ENCODE peak calls at places on chromosomes 6 and 20, in seven cellular contexts. One of them, this sample, is unnamed.
A peak's percentile ranks its signal among the peaks of the same experiment; 100 is the strongest.

GRCh38 chr6:64186562-64186961 is 551.0 kb downstream of the PHF3 start:
- DNase-seq in heart left ventricle: no peak
- DNase-seq in GM06990: no peak
- DNase-seq in OCI-LY7: no peak
- DNase-seq in heart right ventricle: no peak
- DNase-seq in hepatocyte: no peak
- DNase-seq in right lobe of liver: no peak
- DNase-seq in this sample: no peak

GRCh38 chr20:25867776-25868649 is 171.4 kb upstream of the ZNF337 start:
- DNase-seq in heart left ventricle: peak; percentile 88
- DNase-seq in GM06990: peak; percentile 46
- DNase-seq in OCI-LY7: no peak
- DNase-seq in heart right ventricle: peak; percentile 86
- DNase-seq in hepatocyte: peak; percentile 64
- DNase-seq in right lobe of liver: peak; percentile 68
- DNase-seq in this sample: peak; percentile 65

GRCh38 chr6:106192824-106193223 is 106.7 kb downstream of the PRDM1 start:
- DNase-seq in heart left ventricle: no peak
- DNase-seq in GM06990: no peak
- DNase-seq in OCI-LY7: no peak
- DNase-seq in heart right ventricle: no peak
- DNase-seq in hepatocyte: no peak
- DNase-seq in right lobe of liver: no peak
- DNase-seq in this sample: no peak

GRCh38 chr6:112214749-112215269 is 39.6 kb downstream of the LAMA4 start:
- DNase-seq in heart left ventricle: no peak
- DNase-seq in GM06990: no peak
- DNase-seq in OCI-LY7: no peak
- DNase-seq in heart right ventricle: no peak
- DNase-seq in hepatocyte: peak; percentile 72
- DNase-seq in right lobe of liver: no peak
- DNase-seq in this sample: no peak

GRCh38 chr6:90068264-90068663 is 174.0 kb downstream of the GJA10 start:
- DNase-seq in heart left ventricle: peak; percentile 26
- DNase-seq in GM06990: no peak
- DNase-seq in OCI-LY7: no peak
- DNase-seq in heart right ventricle: no peak
- DNase-seq in hepatocyte: peak; percentile 53
- DNase-seq in right lobe of liver: no peak
- DNase-seq in this sample: no peak

GRCh38 chr20:50009521-50010454 is 27.0 kb downstream of the SNAI1 start:
- DNase-seq in heart left ventricle: no peak
- DNase-seq in GM06990: no peak
- DNase-seq in OCI-LY7: no peak
- DNase-seq in heart right ventricle: no peak
- DNase-seq in hepatocyte: no peak
- DNase-seq in right lobe of liver: no peak
- DNase-seq in this sample: no peak

GRCh38 chr6:95248501-95248900 is 328.8 kb upstream of the MANEA start:
- DNase-seq in heart left ventricle: no peak
- DNase-seq in GM06990: no peak
- DNase-seq in OCI-LY7: no peak
- DNase-seq in heart right ventricle: no peak
- DNase-seq in hepatocyte: no peak
- DNase-seq in right lobe of liver: no peak
- DNase-seq in this sample: no peak

GRCh38 chr20:41174373-41174772 is 37.0 kb downstream of the PLCG1 start:
- DNase-seq in heart left ventricle: no peak
- DNase-seq in GM06990: no peak
- DNase-seq in OCI-LY7: no peak
- DNase-seq in heart right ventricle: no peak
- DNase-seq in hepatocyte: no peak
- DNase-seq in right lobe of liver: no peak
- DNase-seq in this sample: peak; percentile 26

GRCh38 chr6:11632795-11633511 is 95.4 kb downstream of the TMEM170B start:
- DNase-seq in heart left ventricle: peak; percentile 47
- DNase-seq in GM06990: no peak
- DNase-seq in OCI-LY7: no peak
- DNase-seq in heart right ventricle: no peak
- DNase-seq in hepatocyte: peak; percentile 16
- DNase-seq in right lobe of liver: no peak
- DNase-seq in this sample: no peak

GRCh38 chr6:27866370-27867050 is 45.7 kb downstream of the OR2B2 start:
- DNase-seq in heart left ventricle: no peak
- DNase-seq in GM06990: no peak
- DNase-seq in OCI-LY7: peak; percentile 93
- DNase-seq in heart right ventricle: no peak
- DNase-seq in hepatocyte: peak; percentile 56
- DNase-seq in right lobe of liver: no peak
- DNase-seq in this sample: no peak

GRCh38 chr6:28553986-28554881 is 28.6 kb downstream of the GPX5 start:
- DNase-seq in heart left ventricle: no peak
- DNase-seq in GM06990: no peak
- DNase-seq in OCI-LY7: no peak
- DNase-seq in heart right ventricle: no peak
- DNase-seq in hepatocyte: peak; percentile 57
- DNase-seq in right lobe of liver: peak; percentile 70
- DNase-seq in this sample: no peak

GRCh38 chr6:128363424-128363823 is 157.0 kb downstream of the PTPRK start:
- DNase-seq in heart left ventricle: no peak
- DNase-seq in GM06990: no peak
- DNase-seq in OCI-LY7: no peak
- DNase-seq in heart right ventricle: no peak
- DNase-seq in hepatocyte: no peak
- DNase-seq in right lobe of liver: no peak
- DNase-seq in this sample: no peak

GRCh38 chr6:14118091-14118439 is 493 bp downstream of the CD83 start:
- DNase-seq in heart left ventricle: no peak
- DNase-seq in GM06990: no peak
- DNase-seq in OCI-LY7: no peak
- DNase-seq in heart right ventricle: no peak
- DNase-seq in hepatocyte: no peak
- DNase-seq in right lobe of liver: no peak
- DNase-seq in this sample: no peak

DNA sequence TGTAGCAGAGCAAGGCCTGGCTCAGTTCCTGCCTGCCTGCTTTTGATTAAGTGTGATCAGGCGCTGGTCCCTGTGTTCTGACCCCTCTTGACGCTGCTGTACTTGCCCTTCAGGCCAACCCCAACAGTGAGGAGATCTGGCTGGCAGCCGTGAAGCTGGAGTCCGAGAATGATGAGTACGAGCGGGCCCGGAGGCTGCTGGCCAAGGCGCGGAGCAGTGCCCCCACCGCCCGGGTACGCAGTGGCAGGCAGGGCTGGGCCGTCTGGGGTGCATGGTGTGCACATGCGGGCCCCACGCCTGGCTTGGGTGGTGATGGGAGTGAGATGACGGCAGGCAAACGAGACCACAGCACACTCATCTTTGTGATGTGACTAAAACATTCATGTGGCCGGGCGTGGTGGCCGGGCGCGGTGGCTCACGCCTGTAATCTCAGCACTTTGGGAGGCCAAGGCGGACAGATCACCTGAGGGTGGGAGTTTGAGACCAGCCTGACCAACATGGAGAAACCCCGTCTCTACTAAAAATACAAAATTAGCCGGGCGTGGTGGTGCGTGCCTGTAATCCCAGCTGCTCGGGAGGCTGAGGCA is 10.1 kb upstream of the C20orf204 start:
- DNase-seq in heart left ventricle: no peak
- DNase-seq in GM06990: no peak
- DNase-seq in OCI-LY7: no peak
- DNase-seq in heart right ventricle: no peak
- DNase-seq in hepatocyte: peak; percentile 5
- DNase-seq in right lobe of liver: no peak
- DNase-seq in this sample: no peak
- H3K36me3 ChIP-seq in heart left ventricle: peaks cover 93% of the 10 kb centered on the region
- H3K36me3 ChIP-seq in GM06990: peaks cover 72% of the 10 kb centered on the region
- H3K36me3 ChIP-seq in OCI-LY7: peaks cover 98% of the 10 kb centered on the region
- H3K36me3 ChIP-seq in heart right ventricle: peaks cover 80% of the 10 kb centered on the region
- H3K36me3 ChIP-seq in hepatocyte: no peaks in the 10 kb centered on the region
- H3K36me3 ChIP-seq in right lobe of liver: peaks cover 61% of the 10 kb centered on the region
- H3K36me3 ChIP-seq in this sample: peaks cover 80% of the 10 kb centered on the region

DNA sequence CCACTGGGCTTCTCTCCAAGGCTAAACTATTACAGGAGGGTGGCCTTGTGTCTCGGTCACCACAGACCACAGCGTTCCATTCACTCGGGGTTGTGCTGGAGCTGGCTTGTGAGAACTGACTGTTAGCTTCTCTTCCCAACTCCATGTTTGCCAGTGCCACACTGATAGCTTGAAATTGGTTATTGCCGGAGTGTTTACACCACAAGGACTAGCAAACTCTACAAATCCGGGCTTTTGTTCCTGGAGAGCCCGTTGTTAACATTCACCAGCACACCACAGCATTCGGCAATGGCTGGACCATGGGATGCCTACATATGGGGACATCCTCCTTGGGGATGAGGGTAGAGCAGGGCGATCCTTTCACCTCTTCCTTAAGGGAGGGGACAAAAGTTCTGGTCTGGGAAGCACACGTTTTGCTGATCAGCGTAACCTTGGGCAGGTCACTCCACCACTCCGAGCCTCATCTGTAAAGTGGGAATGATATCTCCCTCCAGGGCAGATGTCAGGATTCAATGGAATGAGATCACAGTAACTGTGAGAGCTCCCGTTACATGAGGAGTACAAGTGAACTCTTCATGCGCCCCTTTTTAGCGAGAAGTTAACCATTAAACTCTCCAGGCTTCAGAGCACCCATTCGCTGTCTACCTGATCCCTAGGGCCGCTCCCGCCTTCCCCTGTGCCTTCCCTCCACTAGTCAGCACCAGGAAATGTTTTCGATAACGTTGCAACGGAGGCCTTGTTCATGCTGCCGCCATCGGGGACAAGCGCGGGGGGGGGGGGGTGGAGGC is 41.7 kb upstream of the TTPAL start:
- DNase-seq in heart left ventricle: no peak
- DNase-seq in GM06990: no peak
- DNase-seq in OCI-LY7: no peak
- DNase-seq in heart right ventricle: no peak
- DNase-seq in hepatocyte: peak; percentile 69
- DNase-seq in right lobe of liver: peak; percentile 78
- DNase-seq in this sample: no peak
- TF ChIP-seq CTCF in heart left ventricle: no peak
- TF ChIP-seq CTCF in GM06990: no peak
- TF ChIP-seq CTCF in OCI-LY7: no peak
- TF ChIP-seq CTCF in heart right ventricle: no peak
- TF ChIP-seq CTCF in hepatocyte: no peak
- TF ChIP-seq CTCF in right lobe of liver: no peak
- TF ChIP-seq CTCF in this sample: no peak

DNA sequence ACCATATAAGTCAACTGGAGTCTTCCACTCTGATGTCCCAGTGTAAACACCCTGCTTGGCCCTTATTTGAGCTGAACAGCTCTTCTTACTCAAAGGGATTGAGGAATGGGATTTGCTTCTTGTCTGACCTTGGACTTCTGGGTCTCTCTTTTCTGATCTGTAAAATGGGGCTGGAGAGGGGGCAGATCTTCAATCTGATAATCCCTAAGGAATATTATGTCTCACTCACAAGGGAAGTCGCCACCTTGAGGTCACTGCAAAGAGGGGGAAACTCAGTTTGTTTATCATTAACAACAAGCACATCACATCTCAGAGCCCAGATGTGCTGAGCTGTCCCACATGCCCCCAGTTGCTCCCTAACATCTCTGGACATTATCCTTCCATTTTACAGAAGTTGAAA is 15.1 kb downstream of the KCNS1 start:
- DNase-seq in heart left ventricle: no peak
- DNase-seq in GM06990: no peak
- DNase-seq in OCI-LY7: no peak
- DNase-seq in heart right ventricle: no peak
- DNase-seq in hepatocyte: no peak
- DNase-seq in right lobe of liver: no peak
- DNase-seq in this sample: no peak
- H3K36me3 ChIP-seq in heart left ventricle: peaks cover 10% of the 10 kb centered on the region
- H3K36me3 ChIP-seq in GM06990: peaks cover 6% of the 10 kb centered on the region
- H3K36me3 ChIP-seq in OCI-LY7: peaks cover 31% of the 10 kb centered on the region
- H3K36me3 ChIP-seq in heart right ventricle: peaks cover 3% of the 10 kb centered on the region
- H3K36me3 ChIP-seq in hepatocyte: no peaks in the 10 kb centered on the region
- H3K36me3 ChIP-seq in right lobe of liver: no peaks in the 10 kb centered on the region
- H3K36me3 ChIP-seq in this sample: peaks cover 5% of the 10 kb centered on the region

GRCh38 chr6:158773581-158774449 is 45.4 kb downstream of the EZR start:
- DNase-seq in heart left ventricle: no peak
- DNase-seq in GM06990: no peak
- DNase-seq in OCI-LY7: no peak
- DNase-seq in heart right ventricle: no peak
- DNase-seq in hepatocyte: no peak
- DNase-seq in right lobe of liver: no peak
- DNase-seq in this sample: no peak

GRCh38 chr6:158777510-158777909 is 41.7 kb downstream of the EZR start:
- DNase-seq in heart left ventricle: no peak
- DNase-seq in GM06990: no peak
- DNase-seq in OCI-LY7: no peak
- DNase-seq in heart right ventricle: no peak
- DNase-seq in hepatocyte: no peak
- DNase-seq in right lobe of liver: no peak
- DNase-seq in this sample: no peak

GRCh38 chr6:158774734-158775449 is 44.3 kb downstream of the EZR start:
- DNase-seq in heart left ventricle: no peak
- DNase-seq in GM06990: no peak
- DNase-seq in OCI-LY7: no peak
- DNase-seq in heart right ventricle: no peak
- DNase-seq in hepatocyte: peak; percentile 3
- DNase-seq in right lobe of liver: no peak
- DNase-seq in this sample: no peak

GRCh38 chr6:158776737-158777136 is 42.4 kb downstream of the EZR start:
- DNase-seq in heart left ventricle: no peak
- DNase-seq in GM06990: no peak
- DNase-seq in OCI-LY7: no peak
- DNase-seq in heart right ventricle: no peak
- DNase-seq in hepatocyte: no peak
- DNase-seq in right lobe of liver: no peak
- DNase-seq in this sample: no peak

DNA sequence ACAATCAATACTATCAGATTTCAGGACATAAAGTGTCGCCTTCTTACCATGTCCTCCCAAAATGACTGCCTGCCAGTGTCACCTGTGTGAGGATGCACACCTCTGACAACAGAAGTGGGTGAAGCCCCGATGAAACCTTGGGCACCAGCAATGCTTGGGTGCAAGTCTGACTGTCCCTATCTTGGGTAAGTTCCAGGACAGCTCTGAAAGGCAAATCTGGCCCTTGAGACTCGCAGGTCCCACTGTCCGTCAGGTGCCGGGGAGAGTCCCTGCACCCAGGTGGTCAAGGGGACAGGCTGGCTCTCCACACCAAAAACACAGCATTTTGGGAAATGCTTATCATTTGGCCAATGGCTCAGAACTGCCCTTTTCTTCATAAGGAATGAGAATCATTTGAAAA is 43.3 kb downstream of the EZR start:
- DNase-seq in heart left ventricle: no peak
- DNase-seq in GM06990: no peak
- DNase-seq in OCI-LY7: no peak
- DNase-seq in heart right ventricle: no peak
- DNase-seq in hepatocyte: no peak
- DNase-seq in right lobe of liver: no peak
- DNase-seq in this sample: no peak
- TF ChIP-seq CTCF in heart left ventricle: no peak
- TF ChIP-seq CTCF in GM06990: no peak
- TF ChIP-seq CTCF in OCI-LY7: no peak
- TF ChIP-seq CTCF in heart right ventricle: no peak
- TF ChIP-seq CTCF in hepatocyte: no peak
- TF ChIP-seq CTCF in right lobe of liver: no peak
- TF ChIP-seq CTCF in this sample: no peak

This sample was measured in lung.